ENCODE peak calls at places on chromosomes 13 and 19, in six cellular contexts. E is activated T-helper 1 cell treated with anti-CD3 and anti-CD28 coated beads, Interleukin-2, amount 50 U/mL, for 16 hours; R is activated CD4-positive, alpha-beta T cell treated with anti-CD3 and anti-CD28 coated beads, Interleukin-2, amount 50 U/mL, for 1 hour; P is GOT3; Z is non-pigmented ciliary epithelial cell; K is SK-N-SH. D is an unnamed sample.

GRCh38 chr13:60583911-60584753 is 187.1 kb downstream of the TDRD3 start:
- DNase-seq in E (no peak), R (no peak), P (peak), Z (peak), K (no peak), D (no peak)

GRCh38 chr13:78228940-78229339 is 310.3 kb upstream of the EDNRB start:
- DNase-seq in E (no peak), R (no peak), P (no peak), Z (no peak), K (no peak), D (no peak)

GRCh38 chr19:31718898-31719297 is 369.7 kb upstream of the TSHZ3 start:
- DNase-seq in E (no peak), R (no peak), P (no peak), Z (no peak), K (no peak), D (no peak)

GRCh38 chr19:3034194-3034844 is 5.2 kb upstream of the TLE2 start:
- DNase-seq in E (no peak), R (no peak), P (no peak), Z (no peak), K (no peak), D (no peak)

GRCh38 chr13:24106429-24106828 is 54.1 kb upstream of the SPATA13 start:
- DNase-seq in E (no peak), R (no peak), P (no peak), Z (no peak), K (no peak), D (no peak)

GRCh38 chr13:44763604-44764311 is 187.6 kb upstream of the TSC22D1 start:
- DNase-seq in E (no peak), R (no peak), P (no peak), Z (no peak), K (no peak), D (no peak)

GRCh38 chr13:30186644-30187431 is 120.5 kb downstream of the KATNAL1 start:
- DNase-seq in E (no peak), R (no peak), P (no peak), Z (no peak), K (no peak), D (no peak)

GRCh38 chr13:89458456-89458855 is 1787.3 kb downstream of the SLITRK5 start:
- DNase-seq in E (no peak), R (no peak), P (no peak), Z (no peak), K (no peak), D (no peak)

GRCh38 chr13:34164585-34164984 is 346.6 kb downstream of the RFC3 start:
- DNase-seq in E (no peak), R (no peak), P (no peak), Z (peak), K (no peak), D (peak)

GRCh38 chr19:53101518-53101917 is 1.7 kb downstream of the ZNF160 start:
- DNase-seq in E (no peak), R (no peak), P (no peak), Z (no peak), K (peak), D (no peak)

GRCh38 chr13:65468628-65469027 is 1761.5 kb downstream of the PCDH9 start:
- DNase-seq in E (no peak), R (no peak), P (no peak), Z (peak), K (no peak), D (no peak)

GRCh38 chr13:66313408-66313807 is 916.7 kb downstream of the PCDH9 start:
- DNase-seq in E (no peak), R (no peak), P (no peak), Z (no peak), K (no peak), D (no peak)

GRCh38 chr13:32445461-32445860 is 17.5 kb upstream of the N4BP2L1 start:
- DNase-seq in E (no peak), R (no peak), P (no peak), Z (no peak), K (no peak), D (no peak)